ENCODE peak calls at places on chromosomes 6 and 20, in four cellular contexts. M is OCI-M1, F is neural crest cell, K is Kasumi-1. X is an unnamed sample.

GRCh38 chr6:166908812-166909211 is 47.5 kb downstream of the RNASET2 start:
- DNase-seq in M (peak; percentile 34), F (no peak), K (peak; percentile 70), X (no peak)

GRCh38 chr6:11851405-11851804 is 72.8 kb upstream of the ADTRP start:
- DNase-seq in M (no peak), F (no peak), K (no peak), X (no peak)

GRCh38 chr20:50826121-50826520 is 31.3 kb downstream of the BCAS4 start:
- DNase-seq in K (no peak), M (no peak), F (no peak), X (no peak)

GRCh38 chr6:119148102-119148824 is 69.8 kb upstream of the FAM184A start:
- DNase-seq in M (peak; percentile 87), F (peak; percentile 22), K (peak; percentile 32), X (peak; percentile 36)

GRCh38 chr6:113824411-113824810 is 32.7 kb upstream of the MARCKS start:
- DNase-seq in K (no peak), M (no peak), F (no peak), X (no peak)

GRCh38 chr6:148599967-148600426 is 146.8 kb upstream of the UST start:
- DNase-seq in M (no peak), K (no peak), F (no peak), X (no peak)

GRCh38 chr6:13384506-13384905 is 56.2 kb upstream of the TBC1D7 start:
- DNase-seq in M (no peak), K (no peak), F (no peak), X (no peak)

GRCh38 chr6:89940225-89941027 is 46.2 kb downstream of the GJA10 start:
- DNase-seq in F (peak; percentile 57), M (peak; percentile 91), K (peak; percentile 89), X (peak; percentile 73)

GRCh38 chr20:34705383-34706021 is 1.4 kb downstream of the TP53INP2 start:
- DNase-seq in F (no peak), K (no peak), M (peak; percentile 35), X (no peak)

GRCh38 chr20:50292324-50293243 is 102.0 kb downstream of the CEBPB start:
- DNase-seq in M (peak; percentile 97), K (no peak), F (no peak), X (peak; percentile 66)

GRCh38 chr6:16505711-16506362 is 255.4 kb downstream of the ATXN1 start:
- DNase-seq in F (no peak), K (no peak), M (no peak), X (no peak)

GRCh38 chr20:32040142-32040953 is 11.7 kb upstream of the HCK start:
- DNase-seq in M (peak; percentile 91), F (no peak), K (peak; percentile 88), X (no peak)

GRCh38 chr6:11909696-11910132 is 102.4 kb upstream of the HIVEP1 start:
- DNase-seq in F (no peak), K (no peak), M (no peak), X (no peak)

GRCh38 chr6:56222509-56222908 is 24.9 kb downstream of the COL21A1 start:
- DNase-seq in K (no peak), F (no peak), M (no peak), X (no peak)

GRCh38 chr6:64838726-64839125 is 868.3 kb downstream of the EYS start:
- DNase-seq in F (no peak), K (no peak), M (peak; percentile 50), X (no peak)

GRCh38 chr20:16393836-16394235 is 179.4 kb downstream of the KIF16B start:
- DNase-seq in M (no peak), F (no peak), K (no peak), X (no peak)

GRCh38 chr6:134882426-134883038 is 67.4 kb downstream of the ALDH8A1 start:
- DNase-seq in F (peak; percentile 61), M (peak; percentile 84), K (peak; percentile 25), X (peak; percentile 51)

GRCh38 chr20:50434653-50435396 is 75.4 kb upstream of the PTPN1 start:
- DNase-seq in F (no peak), K (no peak), M (peak; percentile 34), X (no peak)

GRCh38 chr20:19407731-19408130 is 195.3 kb downstream of the SLC24A3 start:
- DNase-seq in M (no peak), F (no peak), K (no peak), X (no peak)

GRCh38 chr6:31079656-31080261 is 32.6 kb downstream of the C6orf15 start:
- DNase-seq in M (peak; percentile 88), F (peak; percentile 69), K (peak; percentile 62), X (peak; percentile 61)

GRCh38 chr6:155047523-155047922 is 52.4 kb downstream of the TIAM2 start:
- DNase-seq in F (no peak), M (no peak), K (no peak), X (no peak)

GRCh38 chr6:20875369-20875963 is 341.2 kb downstream of the CDKAL1 start:
- DNase-seq in K (peak; percentile 23), F (peak; percentile 8), M (peak; percentile 44), X (no peak)

GRCh38 chr20:36773123-36773547 is 428 bp downstream of the DSN1 start:
- DNase-seq in F (no peak), M (peak; percentile 52), K (no peak), X (no peak)

GRCh38 chr6:7998103-7998725 is 66.0 kb downstream of the BLOC1S5 start:
- DNase-seq in M (no peak), F (no peak), K (no peak), X (no peak)

GRCh38 chr20:31711416-31712111 is 11.1 kb downstream of the BCL2L1 start:
- DNase-seq in K (no peak), M (no peak), F (no peak), X (no peak)

GRCh38 chr20:17601957-17602356 is 32.1 kb downstream of the DSTN start:
- DNase-seq in F (no peak), M (no peak), K (no peak), X (no peak)

GRCh38 chr6:34154668-34155447 is 9.0 kb upstream of the GRM4 start:
- DNase-seq in K (peak; percentile 29), F (peak; percentile 84), M (peak; percentile 49), X (peak; percentile 78)

GRCh38 chr6:150977276-150977675 is 111.8 kb downstream of the MTHFD1L start:
- DNase-seq in K (no peak), M (no peak), F (no peak), X (no peak)